ENCODE peak calls at places on chromosome 6, in nine cellular contexts. G is adrenal gland, O is IMR-90, D is GM23248, P is pancreas, C is thyroid gland, J is spleen, H is tibial artery, N is kidney epithelial cell. I is an unnamed sample. For H3K36me3, the result is how much of the 10 kb centered on the place peaks cover.

GRCh38 chr6:134093007-134093573 is 40.7 kb upstream of the SLC2A12 start:
- DNase-seq in G (no peak), O (no peak), D (no peak), P (no peak), C (no peak), J (no peak), H (no peak), N (no peak), I (no peak)

GRCh38 chr6:131602913-131603312 is 25.1 kb downstream of the MED23 start:
- DNase-seq in G (no peak), O (peak), D (peak), P (no peak), C (no peak), J (no peak), H (no peak), N (peak), I (no peak)

GRCh38 chr6:49348561-49348960 is 114.5 kb downstream of the MMUT start:
- DNase-seq in G (no peak), O (no peak), D (no peak), P (no peak), C (no peak), J (no peak), H (no peak), N (no peak), I (no peak)

GRCh38 chr6:139539852-139540251 is 165.4 kb upstream of the CITED2 start:
- DNase-seq in G (peak), O (peak), D (peak), P (peak), C (no peak), J (no peak), H (peak), N (peak), I (peak)

GRCh38 chr6:136927313-136927712 is 5.2 kb downstream of the SLC35D3 start:
- DNase-seq in G (no peak), O (peak), D (no peak), P (peak), C (no peak), J (no peak), H (no peak), N (no peak), I (no peak)

GRCh38 chr6:125791151-125791819 is 525 bp downstream of the NCOA7 start:
- DNase-seq in G (peak), O (peak), D (peak), P (peak), C (peak), J (peak), H (peak), N (no peak), I (no peak)

GRCh38 chr6:11770546-11771466 is 7.8 kb downstream of the ADTRP start:
- DNase-seq in G (peak), O (peak), D (peak), P (peak), C (peak), J (peak), H (peak), N (peak), I (peak)

GRCh38 chr6:140193269-140193668 is 818.8 kb upstream of the CITED2 start:
- DNase-seq in G (no peak), O (no peak), D (no peak), P (no peak), C (no peak), J (no peak), H (no peak), N (no peak), I (no peak)

GRCh38 chr6:11275598-11275997 is 43.1 kb upstream of the NEDD9 start:
- DNase-seq in G (no peak), O (no peak), D (no peak), P (no peak), C (no peak), J (no peak), H (no peak), N (peak), I (no peak)

GRCh38 chr6:102549221-102549874 is 1155.8 kb downstream of the GRIK2 start:
- DNase-seq in G (no peak), O (no peak), D (no peak), P (no peak), C (no peak), J (no peak), H (no peak), N (no peak), I (no peak)

GRCh38 chr6:102553214-102553613 is 1159.7 kb downstream of the GRIK2 start:
- DNase-seq in G (no peak), O (no peak), D (no peak), P (no peak), C (no peak), J (no peak), H (no peak), N (no peak), I (no peak)
- H3K36me3 ChIP-seq in G (under half), O (under half), D (under half), P (under half), C (under half), J (under half), H (under half), N (under half), I (under half)

DNA sequence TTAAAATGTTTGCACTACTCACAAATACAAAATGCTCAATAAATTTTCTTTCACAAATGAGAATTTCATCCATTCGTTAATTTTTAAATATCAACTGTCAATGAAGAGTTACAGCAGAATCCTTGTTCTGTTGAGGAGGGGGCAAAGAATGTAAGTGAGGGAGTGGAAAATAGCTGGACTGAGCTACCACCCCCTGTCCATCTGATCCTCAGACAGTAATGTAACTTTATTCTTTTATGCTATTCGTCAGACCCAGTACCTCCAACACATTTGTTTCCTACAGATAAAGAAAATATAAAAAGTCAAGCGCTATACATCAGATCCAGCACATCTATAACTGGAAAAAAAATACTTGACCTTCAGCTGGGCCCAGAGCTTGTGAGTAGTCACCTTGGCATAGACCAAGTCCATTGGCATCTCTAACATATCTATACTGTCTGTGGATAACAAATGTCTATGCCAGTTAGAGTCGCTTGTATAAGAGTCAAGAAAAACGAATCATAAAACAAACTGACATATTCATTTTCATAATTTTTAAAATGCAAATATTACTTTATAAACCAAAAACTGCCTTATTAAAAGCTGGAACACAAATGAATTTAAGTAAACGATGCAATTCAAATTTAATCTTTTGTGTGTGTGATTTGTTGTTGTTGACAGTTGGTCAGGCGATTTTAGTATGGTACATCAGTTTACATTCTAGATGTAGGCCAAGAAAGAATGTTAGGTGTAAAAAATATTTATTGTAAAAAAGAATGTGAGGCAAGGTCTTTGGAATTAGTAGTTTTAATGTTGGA is 57.2 kb upstream of the HFE start:
- DNase-seq in G (no peak), O (no peak), D (no peak), P (no peak), C (no peak), J (no peak), H (no peak), N (no peak), I (no peak)
- H3K4me3 ChIP-seq in G (no peak), O (no peak), D (no peak), P (no peak), C (no peak), J (no peak), H (no peak), N (no peak), I (no peak)

GRCh38 chr6:33271098-33271607 is 523 bp downstream of the VPS52 start:
- DNase-seq in G (no peak), O (no peak), D (peak), P (no peak), C (no peak), J (no peak), H (no peak), N (no peak), I (no peak)
- H3K36me3 ChIP-seq in G (under half), O (half or more), D (under half), P (under half), C (under half), J (half or more), H (under half), N (under half), I (under half)

GRCh38 chr6:53357576-53358343 is 9.0 kb upstream of the ELOVL5 start:
- DNase-seq in G (no peak), O (no peak), D (no peak), P (no peak), C (no peak), J (no peak), H (no peak), N (no peak), I (no peak)
- H3K4me3 ChIP-seq in G (no peak), O (no peak), D (no peak), P (no peak), C (no peak), J (no peak), H (no peak), N (no peak), I (no peak)

GRCh38 chr6:42204768-42205282 is 10.1 kb upstream of the GUCA1B start:
- DNase-seq in G (no peak), O (no peak), D (no peak), P (no peak), C (no peak), J (no peak), H (no peak), N (no peak), I (no peak)
- H3K36me3 ChIP-seq in G (under half), O (under half), D (under half), P (under half), C (under half), J (half or more), H (under half), N (under half), I (under half)

DNA sequence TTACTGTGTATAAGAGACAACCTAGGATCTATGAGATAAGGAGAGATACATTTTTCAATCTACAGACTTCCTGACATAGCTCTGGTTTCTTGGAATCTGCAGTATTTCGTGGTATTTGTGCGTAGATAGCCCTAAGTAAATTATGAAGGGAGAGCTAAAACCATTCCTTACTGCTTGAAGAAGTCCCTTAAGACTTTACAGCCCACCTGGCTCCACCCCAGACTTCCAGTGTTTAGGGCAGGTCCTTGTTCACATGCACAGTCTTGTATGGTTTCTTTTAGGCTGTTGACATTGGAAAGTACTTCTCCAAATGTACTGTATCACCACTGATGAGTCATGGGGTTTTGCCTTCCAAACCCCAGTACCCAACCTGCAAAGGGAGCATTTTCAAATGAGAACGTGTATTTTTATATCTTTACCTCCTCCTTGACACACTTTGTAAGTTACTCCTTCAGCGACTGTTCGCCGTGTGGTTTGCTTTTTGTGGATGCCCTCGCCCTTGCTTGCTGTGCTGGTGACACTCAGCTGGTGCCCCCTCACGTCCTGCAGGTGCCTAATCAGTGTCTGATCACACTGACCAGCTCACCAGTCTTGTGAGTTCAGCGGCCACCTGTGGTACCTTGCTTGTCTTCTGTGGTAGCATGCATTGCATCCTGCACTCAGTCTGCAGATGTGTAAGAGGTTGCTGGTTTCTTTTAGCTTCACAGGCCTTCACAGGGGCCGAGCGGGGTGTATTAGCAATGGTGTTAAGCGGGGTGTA is 73.3 kb downstream of the IGF2R start:
- DNase-seq in G (no peak), O (peak), D (peak), P (no peak), C (no peak), J (no peak), H (no peak), N (no peak), I (no peak)
- H3K4me3 ChIP-seq in G (no peak), O (no peak), D (peak), P (no peak), C (no peak), J (no peak), H (peak), N (no peak), I (no peak)

GRCh38 chr6:149777624-149778023 is 28.1 kb downstream of the PCMT1 start:
- DNase-seq in G (no peak), O (no peak), D (no peak), P (no peak), C (no peak), J (no peak), H (no peak), N (no peak), I (no peak)
- H3K36me3 ChIP-seq in G (under half), O (under half), D (under half), P (under half), C (under half), J (half or more), H (under half), N (under half), I (under half)

DNA sequence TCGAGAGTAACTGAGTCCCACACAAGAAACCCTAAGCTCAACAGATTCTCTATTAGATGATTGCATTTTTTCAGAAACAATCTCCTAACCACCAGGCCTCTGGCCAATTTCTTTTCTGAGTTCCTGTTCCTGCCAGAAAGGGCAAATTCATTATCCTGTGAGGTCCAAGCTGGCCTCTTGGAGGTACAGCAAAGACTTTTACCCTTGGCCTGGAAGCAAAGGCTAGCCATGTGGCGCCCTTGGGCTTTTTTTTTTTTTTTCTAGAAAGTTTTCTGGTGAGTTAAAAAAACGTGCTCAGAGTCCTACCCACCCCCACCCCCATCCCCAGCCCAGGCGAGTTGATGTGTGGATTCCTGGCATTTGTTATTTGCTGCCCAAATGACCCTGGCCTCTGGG is 59.0 kb upstream of the EEF1A1 start:
- DNase-seq in G (peak), O (peak), D (peak), P (no peak), C (no peak), J (no peak), H (peak), N (peak), I (no peak)
- H3K4me3 ChIP-seq in G (no peak), O (no peak), D (peak), P (no peak), C (no peak), J (no peak), H (peak), N (no peak), I (no peak)

DNA sequence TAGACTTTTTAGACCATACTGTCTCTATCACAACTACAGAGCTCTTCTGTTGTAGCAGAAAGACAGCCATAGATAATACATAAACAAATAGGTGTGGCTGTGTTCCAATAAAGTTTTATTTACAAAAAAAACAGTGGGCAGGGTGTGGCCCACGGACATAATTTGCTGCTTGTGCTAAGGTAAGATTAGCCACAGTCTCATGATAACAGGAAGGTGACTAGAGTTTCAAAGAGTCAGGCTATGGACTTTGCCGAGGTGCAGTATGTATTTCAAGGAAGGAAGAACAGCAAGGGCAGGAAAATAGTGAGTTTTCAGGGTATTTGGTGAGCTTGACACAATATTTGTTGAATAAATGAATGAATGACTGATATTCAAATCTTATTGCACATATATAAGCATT is 20.2 kb downstream of the SOBP start:
- DNase-seq in G (no peak), O (no peak), D (no peak), P (no peak), C (no peak), J (no peak), H (no peak), N (no peak), I (no peak)
- H3K36me3 ChIP-seq in G (under half), O (under half), D (under half), P (under half), C (under half), J (under half), H (under half), N (under half), I (under half)

I was measured in ovary.